ENCODE peak calls at places on chromosomes 12 and 14, in five cellular contexts. V, F, E, I and J are unnamed samples.

GRCh38 chr14:66038214-66038977 is 447.8 kb upstream of the CCDC196 start:
- DNase-seq in V (no peak), E (no peak), I (no peak), F (no peak), J (peak; percentile 69)

GRCh38 chr14:55535521-55536207 is 44.3 kb upstream of the KTN1 start:
- DNase-seq in F (no peak), I (no peak), V (no peak), E (no peak), J (no peak)

GRCh38 chr14:64195194-64195593 is 99.0 kb downstream of the ESR2 start:
- DNase-seq in F (peak; percentile 32), E (no peak), I (no peak), V (no peak), J (no peak)

GRCh38 chr14:68884031-68885030 is 91.5 kb upstream of the ZFP36L1 start:
- DNase-seq in E (peak; percentile 79), V (no peak), F (no peak), I (no peak), J (no peak)

GRCh38 chr14:55103005-55103640 is 25.9 kb upstream of the LGALS3 start:
- DNase-seq in V (peak; percentile 77), E (peak; percentile 92), I (peak; percentile 78), F (peak; percentile 95), J (peak; percentile 86)

GRCh38 chr14:54681819-54682261 is 114.9 kb downstream of the SAMD4A start:
- DNase-seq in I (no peak), E (no peak), F (no peak), V (no peak), J (no peak)

GRCh38 chr12:106976013-106976658 is 10.8 kb downstream of the MTERF2 start:
- DNase-seq in V (no peak), F (no peak), E (no peak), I (no peak), J (no peak)

GRCh38 chr14:52885230-52885629 is 65.6 kb downstream of the FERMT2 start:
- DNase-seq in V (no peak), F (no peak), E (no peak), I (no peak), J (no peak)

GRCh38 chr14:22163051-22163450 is 426.0 kb downstream of the DAD1 start:
- DNase-seq in E (no peak), F (no peak), I (no peak), V (no peak), J (peak; percentile 25)

GRCh38 chr12:62776575-62776974 is 158.4 kb downstream of the PPM1H start:
- DNase-seq in E (no peak), I (no peak), F (no peak), V (no peak), J (no peak)

GRCh38 chr12:132403636-132404434 is 74.4 kb upstream of the GALNT9 start:
- DNase-seq in V (peak; percentile 14), I (no peak), F (no peak), E (no peak), J (no peak)

GRCh38 chr12:54338682-54339296 is 13.9 kb downstream of the COPZ1 start:
- DNase-seq in F (no peak), V (no peak), I (no peak), E (no peak), J (no peak)

GRCh38 chr12:1131811-1132224 is 140.8 kb downstream of the ERC1 start:
- DNase-seq in F (no peak), E (no peak), I (no peak), V (no peak), J (no peak)

GRCh38 chr12:113298861-113299545 is 35.9 kb downstream of the SLC8B1 start:
- DNase-seq in V (no peak), I (no peak), F (no peak), E (no peak), J (no peak)

GRCh38 chr14:75542585-75543091 is 20.4 kb downstream of the BATF start:
- DNase-seq in I (peak; percentile 23), E (no peak), F (no peak), V (no peak), J (peak; percentile 91)

GRCh38 chr12:48977290-48978281 is 536 bp upstream of the WNT1 start:
- DNase-seq in E (peak; percentile 74), F (no peak), V (peak; percentile 75), I (peak; percentile 88), J (peak; percentile 77)

GRCh38 chr12:76764856-76765255 is 941 bp downstream of the ZDHHC17 start:
- DNase-seq in V (no peak), F (no peak), I (no peak), E (no peak), J (peak; percentile 32)

GRCh38 chr12:19223695-19224094 is 94.2 kb downstream of the PLEKHA5 start:
- DNase-seq in V (no peak), I (no peak), E (no peak), F (no peak), J (no peak)

GRCh38 chr12:105279460-105280056 is 43.6 kb upstream of the APPL2 start:
- DNase-seq in E (no peak), V (peak; percentile 47), F (no peak), I (peak; percentile 25), J (peak; percentile 79)

GRCh38 chr14:35337557-35338255 is 45.5 kb downstream of the PSMA6 start:
- DNase-seq in V (peak; percentile 19), I (no peak), F (no peak), E (no peak), J (no peak)

GRCh38 chr12:70609739-70610491 is 27.3 kb downstream of the PTPRB start:
- DNase-seq in F (no peak), V (peak; percentile 46), E (peak; percentile 21), I (peak; percentile 14), J (no peak)

GRCh38 chr12:86233126-86233525 is 23.1 kb downstream of the MGAT4C start:
- DNase-seq in V (no peak), E (no peak), F (no peak), I (no peak), J (no peak)

GRCh38 chr12:18752947-18753346 is 15.0 kb downstream of the CAPZA3 start:
- DNase-seq in I (no peak), F (no peak), E (no peak), V (no peak), J (no peak)

GRCh38 chr14:46840971-46841729 is 189.6 kb upstream of the RPL10L start:
- DNase-seq in I (no peak), V (no peak), E (no peak), F (no peak), J (no peak)

GRCh38 chr12:78562358-78563205 is 302.0 kb upstream of the SYT1 start:
- DNase-seq in E (no peak), I (no peak), F (no peak), V (no peak), J (peak; percentile 13)

GRCh38 chr12:3282271-3282670 is 205.1 kb downstream of the TSPAN9 start:
- DNase-seq in I (no peak), E (no peak), F (no peak), V (no peak), J (no peak)

GRCh38 chr12:56120158-56120846 is 2.2 kb downstream of the ZC3H10 start:
- DNase-seq in F (no peak), I (peak; percentile 44), V (no peak), E (no peak), J (no peak)

DNA sequence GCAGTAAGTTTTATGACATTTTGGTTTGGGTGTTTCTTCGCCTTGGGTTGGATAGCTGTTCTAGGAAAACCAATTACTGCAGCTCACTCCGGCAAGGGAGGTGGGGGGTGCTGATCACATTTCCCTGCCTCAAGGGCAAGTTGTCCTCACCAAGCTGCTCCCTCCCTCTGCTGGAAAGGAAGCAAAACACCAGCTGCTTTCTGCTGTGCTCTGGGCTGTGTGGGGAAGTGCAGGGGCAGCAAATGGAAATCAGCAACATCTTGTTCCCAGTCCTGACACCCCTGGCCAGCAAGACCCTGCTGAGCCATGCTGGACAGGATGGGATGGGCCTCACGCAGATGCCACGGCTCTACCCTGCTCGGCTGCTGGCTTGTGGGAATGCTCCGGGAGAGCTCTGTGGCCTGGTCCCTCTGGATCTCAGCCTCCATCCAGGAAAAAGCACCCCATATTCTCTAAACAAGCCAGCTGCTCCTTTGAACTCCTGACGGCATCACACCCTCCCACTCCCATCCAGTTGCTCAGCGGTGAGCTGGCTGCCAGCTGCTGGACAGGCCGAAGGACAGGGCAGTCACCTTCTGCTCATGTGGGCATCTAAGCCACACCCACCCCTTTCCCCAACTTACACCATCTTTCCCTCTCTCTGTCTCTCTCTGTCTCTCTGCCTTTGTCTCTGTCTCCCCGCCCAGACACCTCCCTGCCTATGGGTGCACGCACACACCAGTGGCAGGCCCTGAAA is 52.4 kb upstream of the EIF5 start:
- DNase-seq in F (no peak), I (no peak), V (peak; percentile 59), E (peak; percentile 62), J (peak; percentile 33)
- TF ChIP-seq MAX in F (no peak), I (no peak), V (no peak), E (no peak), J (no peak)

GRCh38 chr14:91796622-91797347 is 64.9 kb upstream of the CATSPERB start:
- DNase-seq in V (no peak), I (no peak), F (no peak), E (no peak), J (no peak)
- TF ChIP-seq MAX in V (no peak), I (no peak), F (no peak), E (no peak), J (no peak)

GRCh38 chr14:100761481-100761880 is 34.8 kb downstream of the DLK1 start:
- DNase-seq in E (no peak), F (no peak), I (no peak), V (no peak), J (peak; percentile 10)

GRCh38 chr14:100764716-100765115 is 38.0 kb downstream of the DLK1 start:
- DNase-seq in F (no peak), I (no peak), E (no peak), V (no peak), J (no peak)

GRCh38 chr14:100765296-100765695 is 38.6 kb downstream of the DLK1 start:
- DNase-seq in V (no peak), E (no peak), F (no peak), I (no peak), J (no peak)

GRCh38 chr14:100762901-100763300 is 36.2 kb downstream of the DLK1 start:
- DNase-seq in F (no peak), V (no peak), E (no peak), I (no peak), J (no peak)

GRCh38 chr14:100762089-100762515 is 35.4 kb downstream of the DLK1 start:
- DNase-seq in V (no peak), E (no peak), I (no peak), F (no peak), J (peak; percentile 65)
- TF ChIP-seq MAX in V (no peak), E (no peak), I (no peak), F (no peak), J (no peak)

GRCh38 chr14:70995671-70996070 is 88.4 kb downstream of the PCNX1 start:
- DNase-seq in I (peak; percentile 9), V (peak; percentile 33), F (no peak), E (peak; percentile 10), J (no peak)
- TF ChIP-seq MAX in I (no peak), V (no peak), F (no peak), E (no peak), J (no peak)

GRCh38 chr12:21526721-21527345 is 737 bp downstream of the SPX start:
- DNase-seq in E (no peak), I (no peak), F (no peak), V (no peak), J (no peak)

GRCh38 chr12:21526053-21526452 is at the start of gene SPX:
- DNase-seq in V (no peak), E (peak; percentile 15), I (no peak), F (no peak), J (peak; percentile 32)

GRCh38 chr12:21528953-21529352 is 2.9 kb downstream of the SPX start:
- DNase-seq in V (no peak), I (no peak), E (no peak), F (no peak), J (no peak)

GRCh38 chr12:21529456-21529855 is 3.4 kb downstream of the SPX start:
- DNase-seq in I (no peak), E (no peak), V (no peak), F (no peak), J (no peak)

GRCh38 chr12:21527451-21528180 is 1.5 kb downstream of the SPX start:
- DNase-seq in I (no peak), E (peak; percentile 70), V (peak; percentile 76), F (peak; percentile 27), J (peak; percentile 87)
- TF ChIP-seq MAX in I (no peak), E (peak; percentile 13), V (peak; percentile 20), F (no peak), J (no peak)